ENCODE peak calls at places on chromosomes 13 and 19, in four cellular contexts. O is K562, V is H1, E is HepG2. U is an unnamed sample.

GRCh38 chr19:33436360-33437345 is 63.1 kb downstream of the CEBPG start:
- DNase-seq in O (no peak), V (no peak), E (no peak), U (peak)

GRCh38 chr13:37595162-37595561 is 3.4 kb downstream of the POSTN start:
- DNase-seq in O (no peak), V (no peak), E (no peak), U (no peak)

GRCh38 chr13:90709329-90709728 is 638.2 kb upstream of the MIR17HG start:
- DNase-seq in O (no peak), V (no peak), E (no peak), U (no peak)

GRCh38 chr13:106349080-106349841 is 186.2 kb downstream of the EFNB2 start:
- DNase-seq in O (no peak), V (peak), E (no peak), U (peak)

GRCh38 chr13:110128546-110128945 is 178.4 kb downstream of the COL4A1 start:
- DNase-seq in O (no peak), V (no peak), E (no peak), U (no peak)

GRCh38 chr13:112561478-112561877 is 26.5 kb downstream of the TUBGCP3 start:
- DNase-seq in O (no peak), V (no peak), E (no peak), U (no peak)

GRCh38 chr13:80955487-80955886 is 614.6 kb upstream of the SPRY2 start:
- DNase-seq in O (no peak), V (no peak), E (no peak), U (no peak)

GRCh38 chr13:114118763-114119123 is 13.7 kb downstream of the RASA3 start:
- DNase-seq in O (no peak), V (no peak), E (no peak), U (peak)

GRCh38 chr19:35903550-35904179 is 1.3 kb downstream of the HCST start:
- DNase-seq in O (peak), V (peak), E (peak), U (peak)

GRCh38 chr19:893775-894090 is 449 bp downstream of the RNU6-9 start:
- DNase-seq in O (no peak), V (no peak), E (no peak), U (no peak)

GRCh38 chr19:889662-890295 is 3.2 kb downstream of the MED16 start:
- DNase-seq in O (no peak), V (no peak), E (no peak), U (no peak)

GRCh38 chr19:890831-891230 is 2.2 kb downstream of the MED16 start:
- DNase-seq in O (no peak), V (no peak), E (no peak), U (no peak)

GRCh38 chr19:888615-889385 is 4.2 kb downstream of the MED16 start:
- DNase-seq in O (peak), V (no peak), E (no peak), U (no peak)

DNA sequence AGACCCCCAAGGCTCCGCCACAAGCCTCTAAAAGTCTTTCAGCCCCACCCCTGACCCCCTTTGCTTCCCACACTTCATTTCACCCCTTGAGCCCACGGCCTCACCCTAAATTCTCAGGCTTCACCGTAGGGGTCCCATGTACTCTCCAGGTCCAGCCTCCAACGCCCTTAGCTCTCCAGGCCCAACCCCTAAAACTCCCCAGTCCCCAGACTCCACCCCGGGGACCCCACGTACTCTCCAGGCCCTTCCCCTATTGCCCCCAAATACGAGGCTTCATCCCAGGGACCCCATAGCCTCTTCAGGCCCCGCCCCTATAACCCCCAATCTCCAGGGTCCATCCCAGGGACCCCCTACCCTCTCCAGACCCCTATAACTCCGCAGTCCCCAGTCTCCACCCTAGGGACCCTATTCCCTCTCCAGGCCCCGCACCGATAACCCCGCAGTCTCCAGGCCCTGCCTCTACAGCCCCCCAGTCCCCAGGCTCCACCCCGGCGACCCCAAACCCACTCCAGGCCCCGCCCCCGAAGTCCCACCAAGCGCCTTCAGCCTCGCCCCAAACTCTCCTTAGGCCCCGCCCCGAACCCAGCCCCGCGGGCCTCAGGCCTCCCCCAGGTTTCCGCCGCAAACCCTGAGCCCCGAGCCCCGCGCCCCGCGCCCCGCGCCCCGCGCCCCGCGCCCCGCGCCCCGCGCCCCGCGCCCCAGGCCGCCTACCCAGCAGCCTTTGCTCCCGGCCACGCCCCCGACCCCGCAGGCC is 567 bp downstream of the MED16 start:
- DNase-seq in O (no peak), V (no peak), E (no peak), U (peak)
- TF ChIP-seq GABPA in O (no peak), V (no peak), E (no peak), U (no peak)

DNA sequence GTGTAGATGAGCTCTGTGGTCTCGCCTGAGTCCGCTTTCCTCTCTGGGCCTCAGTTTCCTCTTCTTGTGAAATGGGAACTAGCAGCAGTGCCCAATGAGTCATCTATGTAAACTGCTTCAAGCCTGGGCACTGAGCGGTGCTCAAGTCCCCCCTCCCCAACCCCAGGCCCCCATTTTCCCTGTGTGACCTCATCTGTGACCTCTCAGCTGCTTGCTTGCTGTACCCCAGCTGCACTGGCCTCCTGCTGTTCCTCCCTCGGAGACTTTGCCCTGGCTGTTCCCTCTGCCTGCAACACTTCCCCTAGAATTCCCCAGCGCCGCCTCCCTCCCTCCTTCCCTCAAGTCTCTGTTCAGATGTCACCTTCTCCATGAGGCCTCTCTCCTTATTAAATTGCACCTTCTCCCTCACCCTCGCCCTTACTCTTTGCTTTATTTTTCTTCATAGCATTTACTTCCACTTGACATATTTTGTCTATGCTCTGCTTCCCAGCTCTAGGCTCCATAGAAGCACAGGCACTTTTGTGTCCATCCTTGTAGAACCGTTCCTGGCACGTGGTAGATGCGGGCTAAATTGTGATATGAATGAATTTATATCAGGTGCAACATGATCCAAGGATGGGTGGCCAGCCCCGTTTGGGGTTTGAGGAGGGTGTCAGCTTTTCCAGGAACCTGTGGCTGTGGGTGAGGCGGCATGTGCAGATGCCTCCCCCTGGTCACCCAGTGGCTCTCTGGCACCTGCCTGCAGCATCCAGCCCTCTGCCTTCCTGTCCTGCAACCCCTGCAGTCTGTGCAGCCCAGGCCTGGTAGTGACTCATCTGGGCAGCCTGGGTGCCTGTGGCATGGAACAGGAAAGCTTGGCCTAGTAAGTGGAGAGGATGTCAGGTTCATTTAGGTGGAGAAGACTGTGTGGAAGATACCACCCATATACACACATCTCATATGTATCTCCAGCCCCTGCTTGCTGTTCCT is 26.3 kb downstream of the SIPA1L3 start:
- DNase-seq in O (no peak), V (no peak), E (peak), U (peak)
- TF ChIP-seq CHD2 in O (no peak), V (no peak), E (no peak), U (no peak)

GRCh38 chr19:48646192-48646911 is 365 bp upstream of the CA11 start:
- DNase-seq in O (peak), V (peak), E (peak), U (peak)

GRCh38 chr19:48646912-48647216 is 877 bp upstream of the CA11 start:
- DNase-seq in O (no peak), V (no peak), E (no peak), U (no peak)

GRCh38 chr19:48645652-48646191 is at the start of gene CA11:
- DNase-seq in O (no peak), V (peak), E (no peak), U (no peak)

GRCh38 chr19:48644355-48644754 is 1.6 kb downstream of the CA11 start:
- DNase-seq in O (no peak), V (no peak), E (no peak), U (no peak)

DNA sequence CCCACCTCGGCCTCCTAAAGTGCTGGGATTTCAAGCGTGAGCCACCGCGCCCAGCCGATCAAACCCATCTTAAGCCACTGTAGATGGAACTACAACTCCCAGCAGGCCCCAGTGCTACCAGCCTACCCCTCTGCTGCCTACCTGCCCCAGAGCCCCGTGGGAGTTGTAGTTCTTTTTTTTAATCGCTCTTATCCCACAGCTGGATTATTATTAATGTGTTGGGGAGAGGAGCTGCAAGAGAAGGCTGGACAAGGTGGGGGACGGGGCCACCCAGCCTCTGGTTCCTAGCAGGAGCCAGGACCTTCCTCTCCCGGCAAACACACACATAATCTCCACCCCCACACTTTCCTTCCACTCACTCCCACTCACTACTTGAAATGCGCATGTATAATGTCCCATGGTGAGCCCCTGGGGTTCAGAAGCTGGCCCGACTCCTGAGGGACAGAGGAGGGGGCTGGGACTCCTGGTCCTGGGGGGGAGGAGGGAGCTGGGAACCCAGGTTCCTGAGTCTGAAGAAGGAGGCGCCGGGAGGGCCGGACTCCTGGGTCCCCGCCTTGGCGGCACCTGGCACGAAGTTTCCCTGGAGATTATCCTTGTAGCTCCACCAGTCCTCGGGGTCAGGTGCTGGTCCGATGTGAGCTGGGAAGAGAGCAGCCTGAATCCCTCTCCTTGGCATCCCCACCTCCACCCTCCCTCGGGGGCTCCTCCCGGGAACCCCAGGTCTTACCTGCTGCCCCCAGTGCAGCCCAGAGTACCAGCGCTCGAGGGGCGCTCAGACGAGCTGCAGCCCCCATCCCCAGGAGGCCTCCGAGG is 942 bp downstream of the CA11 start:
- DNase-seq in O (peak), V (peak), E (peak), U (peak)
- TF ChIP-seq GABPA in O (peak), V (no peak), E (peak), U (no peak)

GRCh38 chr13:51168623-51169022 is 53.6 kb upstream of the FAM124A start:
- DNase-seq in O (no peak), V (peak), E (no peak), U (no peak)
- TF ChIP-seq CHD2 in O (no peak), V (no peak), E (no peak), U (no peak)

GRCh38 chr19:4662020-4662695 is 8.0 kb downstream of the MYDGF start:
- DNase-seq in O (no peak), V (no peak), E (no peak), U (no peak)

GRCh38 chr19:4657835-4658234 is 12.3 kb downstream of the MYDGF start:
- DNase-seq in O (no peak), V (no peak), E (no peak), U (no peak)

GRCh38 chr19:4660993-4661392 is 9.1 kb downstream of the MYDGF start:
- DNase-seq in O (no peak), V (no peak), E (no peak), U (no peak)

GRCh38 chr19:4662812-4663211 is 7.3 kb downstream of the MYDGF start:
- DNase-seq in O (no peak), V (no peak), E (no peak), U (no peak)

GRCh38 chr19:4660181-4660791 is 9.9 kb downstream of the MYDGF start:
- DNase-seq in O (peak), V (peak), E (peak), U (no peak)
- TF ChIP-seq GABPA in O (no peak), V (no peak), E (no peak), U (no peak)

GRCh38 chr19:34732548-34733255 is 1.3 kb upstream of the ZNF181 start:
- DNase-seq in O (peak), V (peak), E (no peak), U (peak)
- TF ChIP-seq CHD2 in O (no peak), V (no peak), E (no peak), U (no peak)

DNA sequence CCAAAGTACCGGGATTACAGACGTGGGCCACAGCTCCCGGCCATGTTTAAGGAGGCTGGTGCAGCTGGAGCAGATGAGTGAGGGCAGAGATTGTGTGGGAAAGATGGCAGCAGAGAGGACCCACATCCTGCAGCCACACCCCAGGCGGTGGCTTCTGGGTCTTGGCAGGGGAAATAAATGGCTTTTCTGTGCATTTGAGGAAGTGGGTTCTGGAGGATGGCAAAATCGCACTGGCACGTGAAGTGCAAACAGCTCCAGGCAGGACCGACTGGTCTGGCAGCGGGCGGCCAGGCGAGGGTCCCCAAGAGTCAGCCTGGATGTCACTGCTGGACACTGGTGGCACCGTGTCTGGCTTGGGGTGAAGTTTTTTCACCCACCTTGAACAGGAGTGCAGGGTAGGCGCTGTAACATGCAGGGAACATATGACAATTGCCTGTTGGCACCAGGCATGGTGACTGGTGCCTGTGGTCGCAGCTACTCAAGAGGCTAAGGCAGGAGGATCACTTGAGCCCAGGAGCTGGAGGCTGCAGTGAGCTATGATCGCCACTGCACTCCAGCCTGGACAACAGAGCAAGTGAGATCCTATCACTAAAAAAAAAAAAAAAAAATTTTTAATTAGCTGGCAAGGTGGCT is 8.4 kb downstream of the B3GNT3 start:
- DNase-seq in O (no peak), V (no peak), E (no peak), U (no peak)
- TF ChIP-seq GABPA in O (no peak), V (no peak), E (no peak), U (no peak)

DNA sequence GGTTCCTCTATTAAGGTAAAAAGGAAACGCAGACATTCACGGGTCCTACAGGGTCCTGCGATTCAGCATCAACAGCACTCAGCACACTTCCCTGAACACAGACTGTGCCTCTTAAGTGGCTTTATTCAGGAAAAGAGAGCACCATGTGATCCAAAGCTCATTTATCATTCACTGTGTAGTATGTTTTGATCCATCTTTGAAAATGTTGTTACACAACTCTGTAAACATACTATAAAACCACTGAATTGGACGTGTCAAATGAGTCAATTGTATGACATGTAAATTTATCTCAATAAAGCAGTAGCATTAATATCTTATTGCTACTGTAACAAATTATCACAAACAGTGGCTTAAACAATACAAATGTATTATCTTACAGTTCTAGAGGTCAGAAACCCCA is 33.6 kb downstream of the CRYL1 start:
- DNase-seq in O (no peak), V (no peak), E (no peak), U (no peak)
- TF ChIP-seq CHD2 in O (no peak), V (no peak), E (no peak), U (no peak)

DNA sequence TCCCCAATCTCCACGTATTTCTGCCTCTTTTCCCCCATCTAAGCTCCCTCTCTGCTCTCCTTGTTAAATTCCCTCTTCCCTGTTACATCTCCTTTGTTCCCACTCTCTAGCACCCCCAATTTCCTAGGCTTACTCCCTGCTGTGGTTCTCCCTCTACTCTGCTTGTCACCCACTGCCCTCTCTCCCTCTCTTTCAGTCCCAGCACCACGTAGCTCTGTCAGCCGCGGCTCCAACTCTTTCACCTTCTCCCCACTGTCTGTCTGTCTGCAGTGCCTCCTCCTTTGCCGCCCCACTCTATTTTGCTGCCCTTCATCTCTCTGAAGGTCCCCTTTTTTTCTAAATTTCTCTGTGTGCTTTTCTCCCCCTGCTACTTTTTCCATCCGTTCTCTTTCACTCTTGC is 1.0 kb downstream of the ZNF841 start:
- DNase-seq in O (no peak), V (no peak), E (no peak), U (no peak)
- TF ChIP-seq GABPA in O (no peak), V (no peak), E (no peak), U (no peak)

U was measured in SK-N-SH.